ENCODE peak calls at places on chromosomes 2 and 18, in five cellular contexts. A, M, D, K and O are unnamed samples.

GRCh38 chr2:59774821-59775463 is 778.5 kb downstream of the BCL11A start:
- DNase-seq in D (no peak), K (no peak), A (no peak), M (no peak), O (no peak)

GRCh38 chr2:31107588-31108300 is 30.5 kb downstream of the GALNT14 start:
- DNase-seq in K (no peak), A (no peak), M (peak), D (no peak), O (no peak)

GRCh38 chr2:109481599-109481998 is 132.2 kb downstream of the SEPTIN10 start:
- DNase-seq in A (no peak), M (no peak), D (no peak), K (no peak), O (no peak)

GRCh38 chr18:23226930-23227728 is 91.8 kb downstream of the CABLES1 start:
- DNase-seq in D (no peak), M (peak), K (no peak), A (no peak), O (no peak)

GRCh38 chr18:32389868-32390267 is 80.8 kb downstream of the GAREM1 start:
- DNase-seq in D (no peak), M (no peak), A (no peak), K (no peak), O (no peak)

GRCh38 chr2:210626849-210627248 is 70.5 kb downstream of the CPS1 start:
- DNase-seq in K (no peak), M (peak), A (no peak), D (no peak), O (no peak)

GRCh38 chr18:21508302-21508701 is 92.2 kb downstream of the ESCO1 start:
- DNase-seq in M (no peak), A (no peak), K (no peak), D (no peak), O (no peak)

GRCh38 chr2:95026471-95027368 is 1.2 kb downstream of the MAL start:
- DNase-seq in A (no peak), K (no peak), M (no peak), D (peak), O (no peak)

GRCh38 chr2:189082576-189082975 is 97.0 kb downstream of the COL5A2 start:
- DNase-seq in D (no peak), A (no peak), K (no peak), M (peak), O (no peak)

GRCh38 chr2:115294999-115295398 is 852.6 kb downstream of the DPP10 start:
- DNase-seq in A (no peak), D (no peak), K (no peak), M (no peak), O (peak)